ENCODE peak calls at places on chromosomes 2 and 18, in four cellular contexts. One of them, this sample, is unnamed.

GRCh38 chr2:163934134-163934533 is 198.3 kb upstream of the FIGN start:
- DNase-seq in Karpas-422: no peak
- DNase-seq in caudate nucleus: no peak
- DNase-seq in AG08395: no peak
- DNase-seq in this sample: no peak

GRCh38 chr18:3983351-3983969 is 471.6 kb downstream of the DLGAP1 start:
- DNase-seq in Karpas-422: no peak
- DNase-seq in caudate nucleus: no peak
- DNase-seq in AG08395: peak
- DNase-seq in this sample: no peak

GRCh38 chr2:42392191-42392590 is 31.2 kb upstream of the COX7A2L start:
- DNase-seq in Karpas-422: no peak
- DNase-seq in caudate nucleus: no peak
- DNase-seq in AG08395: no peak
- DNase-seq in this sample: no peak

GRCh38 chr18:70693196-70693595 is 404.4 kb downstream of the SOCS6 start:
- DNase-seq in Karpas-422: no peak
- DNase-seq in caudate nucleus: no peak
- DNase-seq in AG08395: no peak
- DNase-seq in this sample: no peak

GRCh38 chr2:148298201-148298600 is 277.3 kb downstream of the MBD5 start:
- DNase-seq in Karpas-422: peak
- DNase-seq in caudate nucleus: no peak
- DNase-seq in AG08395: no peak
- DNase-seq in this sample: no peak

GRCh38 chr2:11577101-11577883 is 43.4 kb downstream of the GREB1 start:
- DNase-seq in Karpas-422: no peak
- DNase-seq in caudate nucleus: no peak
- DNase-seq in AG08395: no peak
- DNase-seq in this sample: no peak

GRCh38 chr2:236503583-236503982 is 66.0 kb upstream of the ACKR3 start:
- DNase-seq in Karpas-422: no peak
- DNase-seq in caudate nucleus: peak
- DNase-seq in AG08395: no peak
- DNase-seq in this sample: no peak

GRCh38 chr18:74454279-74454741 is 2.8 kb downstream of the DIPK1C start:
- DNase-seq in Karpas-422: no peak
- DNase-seq in caudate nucleus: peak
- DNase-seq in AG08395: no peak
- DNase-seq in this sample: no peak

GRCh38 chr2:96537734-96538486 is 1.4 kb downstream of the ARID5A start:
- DNase-seq in Karpas-422: no peak
- DNase-seq in caudate nucleus: no peak
- DNase-seq in AG08395: no peak
- DNase-seq in this sample: no peak

GRCh38 chr2:239626971-239627598 is 226.3 kb upstream of the HDAC4 start:
- DNase-seq in Karpas-422: no peak
- DNase-seq in caudate nucleus: no peak
- DNase-seq in AG08395: peak
- DNase-seq in this sample: no peak

GRCh38 chr18:48939368-48940097 is 11.2 kb downstream of the SMAD7 start:
- DNase-seq in Karpas-422: no peak
- DNase-seq in caudate nucleus: no peak
- DNase-seq in AG08395: no peak
- DNase-seq in this sample: no peak

GRCh38 chr2:21020668-21021288 is 23.1 kb downstream of the APOB start:
- DNase-seq in Karpas-422: no peak
- DNase-seq in caudate nucleus: no peak
- DNase-seq in AG08395: no peak
- DNase-seq in this sample: no peak

GRCh38 chr18:32661486-32662299 is 111.1 kb downstream of the KLHL14 start:
- DNase-seq in Karpas-422: no peak
- DNase-seq in caudate nucleus: no peak
- DNase-seq in AG08395: no peak
- DNase-seq in this sample: no peak

This sample was measured in OCI-LY7.